ENCODE peak calls at places on chromosome 17, in five cellular contexts. One of them, this sample, is unnamed.

GRCh38 chr17:36808181-36808661 is 129.1 kb upstream of the LHX1 start:
- DNase-seq in MCF 10A: no peak
- DNase-seq in tibial artery: no peak
- DNase-seq in AG10803: peak
- DNase-seq in GM06990: no peak
- DNase-seq in this sample: peak

GRCh38 chr17:7214300-7215135 is 5.1 kb downstream of the DLG4 start:
- DNase-seq in MCF 10A: peak
- DNase-seq in tibial artery: peak
- DNase-seq in AG10803: peak
- DNase-seq in GM06990: peak
- DNase-seq in this sample: peak

GRCh38 chr17:68906638-68907037 is 48.6 kb downstream of the ABCA8 start:
- DNase-seq in MCF 10A: peak
- DNase-seq in tibial artery: no peak
- DNase-seq in AG10803: no peak
- DNase-seq in GM06990: no peak
- DNase-seq in this sample: no peak

GRCh38 chr17:73785466-73785865 is 141.2 kb upstream of the SDK2 start:
- DNase-seq in MCF 10A: no peak
- DNase-seq in tibial artery: no peak
- DNase-seq in AG10803: no peak
- DNase-seq in GM06990: no peak
- DNase-seq in this sample: no peak

GRCh38 chr17:17738901-17739300 is 57.6 kb downstream of the RAI1 start:
- DNase-seq in MCF 10A: peak
- DNase-seq in tibial artery: no peak
- DNase-seq in AG10803: no peak
- DNase-seq in GM06990: no peak
- DNase-seq in this sample: no peak

GRCh38 chr17:73912360-73912746 is 268.1 kb upstream of the SDK2 start:
- DNase-seq in MCF 10A: no peak
- DNase-seq in tibial artery: no peak
- DNase-seq in AG10803: no peak
- DNase-seq in GM06990: no peak
- DNase-seq in this sample: no peak

GRCh38 chr17:57697197-57697596 is 47.9 kb downstream of the CCDC182 start:
- DNase-seq in MCF 10A: no peak
- DNase-seq in tibial artery: no peak
- DNase-seq in AG10803: no peak
- DNase-seq in GM06990: no peak
- DNase-seq in this sample: no peak

GRCh38 chr17:73644145-73645049 is at the start of gene SDK2:
- DNase-seq in MCF 10A: no peak
- DNase-seq in tibial artery: no peak
- DNase-seq in AG10803: no peak
- DNase-seq in GM06990: no peak
- DNase-seq in this sample: no peak

GRCh38 chr17:46805771-46806170 is 12.7 kb downstream of the WNT3 start:
- DNase-seq in MCF 10A: no peak
- DNase-seq in tibial artery: no peak
- DNase-seq in AG10803: no peak
- DNase-seq in GM06990: no peak
- DNase-seq in this sample: no peak

GRCh38 chr17:3557768-3558583 is at the start of gene TRPV3:
- DNase-seq in MCF 10A: peak
- DNase-seq in tibial artery: no peak
- DNase-seq in AG10803: peak
- DNase-seq in GM06990: peak
- DNase-seq in this sample: peak

GRCh38 chr17:10661377-10661906 is 4.3 kb upstream of the MYH3 start:
- DNase-seq in MCF 10A: no peak
- DNase-seq in tibial artery: no peak
- DNase-seq in AG10803: no peak
- DNase-seq in GM06990: no peak
- DNase-seq in this sample: no peak

GRCh38 chr17:31418773-31419350 is 27.4 kb downstream of the RAB11FIP4 start:
- DNase-seq in MCF 10A: no peak
- DNase-seq in tibial artery: no peak
- DNase-seq in AG10803: no peak
- DNase-seq in GM06990: no peak
- DNase-seq in this sample: no peak

GRCh38 chr17:65123757-65124675 is 13.2 kb upstream of the RGS9 start:
- DNase-seq in MCF 10A: peak
- DNase-seq in tibial artery: no peak
- DNase-seq in AG10803: peak
- DNase-seq in GM06990: no peak
- DNase-seq in this sample: no peak

GRCh38 chr17:8126306-8127066 is 2.6 kb upstream of the HES7 start:
- DNase-seq in MCF 10A: peak
- DNase-seq in tibial artery: no peak
- DNase-seq in AG10803: peak
- DNase-seq in GM06990: peak
- DNase-seq in this sample: peak

GRCh38 chr17:4509923-4510614 is 11.4 kb downstream of the SPNS2 start:
- DNase-seq in MCF 10A: no peak
- DNase-seq in tibial artery: peak
- DNase-seq in AG10803: no peak
- DNase-seq in GM06990: no peak
- DNase-seq in this sample: no peak

GRCh38 chr17:5283531-5284315 is 1.6 kb downstream of the RABEP1 start:
- DNase-seq in MCF 10A: peak
- DNase-seq in tibial artery: no peak
- DNase-seq in AG10803: no peak
- DNase-seq in GM06990: no peak
- DNase-seq in this sample: no peak

GRCh38 chr17:42806249-42806648 is 7.6 kb downstream of the CNTD1 start:
- DNase-seq in MCF 10A: no peak
- DNase-seq in tibial artery: no peak
- DNase-seq in AG10803: no peak
- DNase-seq in GM06990: no peak
- DNase-seq in this sample: no peak

GRCh38 chr17:63450551-63450950 is 4.4 kb upstream of the CYB561 start:
- DNase-seq in MCF 10A: no peak
- DNase-seq in tibial artery: no peak
- DNase-seq in AG10803: no peak
- DNase-seq in GM06990: no peak
- DNase-seq in this sample: no peak

GRCh38 chr17:27477050-27477647 is 20.9 kb downstream of the KSR1 start:
- DNase-seq in MCF 10A: no peak
- DNase-seq in tibial artery: no peak
- DNase-seq in AG10803: no peak
- DNase-seq in GM06990: no peak
- DNase-seq in this sample: no peak

GRCh38 chr17:48757524-48757961 is 29.0 kb upstream of the HOXB13 start:
- DNase-seq in MCF 10A: no peak
- DNase-seq in tibial artery: no peak
- DNase-seq in AG10803: peak
- DNase-seq in GM06990: no peak
- DNase-seq in this sample: no peak

GRCh38 chr17:37650419-37651003 is 7.3 kb upstream of the DDX52 start:
- DNase-seq in MCF 10A: peak
- DNase-seq in tibial artery: no peak
- DNase-seq in AG10803: peak
- DNase-seq in GM06990: no peak
- DNase-seq in this sample: peak

GRCh38 chr17:64982139-64982802 is 63.0 kb upstream of the LRRC37A3 start:
- DNase-seq in MCF 10A: no peak
- DNase-seq in tibial artery: no peak
- DNase-seq in AG10803: no peak
- DNase-seq in GM06990: no peak
- DNase-seq in this sample: no peak

GRCh38 chr17:7486181-7486580 is 2.0 kb downstream of the POLR2A start:
- DNase-seq in MCF 10A: no peak
- DNase-seq in tibial artery: no peak
- DNase-seq in AG10803: peak
- DNase-seq in GM06990: no peak
- DNase-seq in this sample: no peak

GRCh38 chr17:1608676-1609075 is 20.0 kb downstream of the SLC43A2 start:
- DNase-seq in MCF 10A: no peak
- DNase-seq in tibial artery: no peak
- DNase-seq in AG10803: no peak
- DNase-seq in GM06990: no peak
- DNase-seq in this sample: no peak

GRCh38 chr17:69898606-69899005 is 176.4 kb upstream of the KCNJ16 start:
- DNase-seq in MCF 10A: no peak
- DNase-seq in tibial artery: no peak
- DNase-seq in AG10803: peak
- DNase-seq in GM06990: no peak
- DNase-seq in this sample: no peak

GRCh38 chr17:4597975-4598374 is 13.6 kb downstream of the SMTNL2 start:
- DNase-seq in MCF 10A: no peak
- DNase-seq in tibial artery: no peak
- DNase-seq in AG10803: no peak
- DNase-seq in GM06990: no peak
- DNase-seq in this sample: no peak

GRCh38 chr17:73969956-73970355 is 233.5 kb upstream of the RPL38 start:
- DNase-seq in MCF 10A: peak
- DNase-seq in tibial artery: peak
- DNase-seq in AG10803: peak
- DNase-seq in GM06990: no peak
- DNase-seq in this sample: peak

DNA sequence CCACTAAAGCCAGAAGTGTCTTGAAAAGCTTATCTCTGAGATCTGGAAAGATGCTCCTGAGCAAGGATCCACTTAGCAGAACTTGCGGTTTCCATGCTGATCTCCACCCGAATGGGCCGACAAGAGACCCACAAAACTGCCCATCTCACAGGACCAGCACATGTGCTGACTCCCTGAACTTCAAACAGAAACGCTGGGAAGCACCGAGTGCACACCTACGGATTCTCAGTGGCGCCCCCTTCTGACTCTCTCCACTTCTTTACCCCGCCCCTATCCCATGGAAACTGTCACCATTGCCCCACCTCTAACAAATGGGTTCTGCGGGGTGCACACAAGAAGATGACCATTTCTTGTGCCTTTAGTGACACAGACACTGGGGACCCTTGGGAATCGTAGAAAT is 21.4 kb downstream of the CDRT4 start:
- DNase-seq in MCF 10A: no peak
- DNase-seq in tibial artery: no peak
- DNase-seq in AG10803: no peak
- DNase-seq in GM06990: no peak
- DNase-seq in this sample: no peak
- TF ChIP-seq CTCF in MCF 10A: no peak
- TF ChIP-seq CTCF in tibial artery: no peak
- TF ChIP-seq CTCF in AG10803: no peak
- TF ChIP-seq CTCF in GM06990: no peak
- TF ChIP-seq CTCF in this sample: no peak

DNA sequence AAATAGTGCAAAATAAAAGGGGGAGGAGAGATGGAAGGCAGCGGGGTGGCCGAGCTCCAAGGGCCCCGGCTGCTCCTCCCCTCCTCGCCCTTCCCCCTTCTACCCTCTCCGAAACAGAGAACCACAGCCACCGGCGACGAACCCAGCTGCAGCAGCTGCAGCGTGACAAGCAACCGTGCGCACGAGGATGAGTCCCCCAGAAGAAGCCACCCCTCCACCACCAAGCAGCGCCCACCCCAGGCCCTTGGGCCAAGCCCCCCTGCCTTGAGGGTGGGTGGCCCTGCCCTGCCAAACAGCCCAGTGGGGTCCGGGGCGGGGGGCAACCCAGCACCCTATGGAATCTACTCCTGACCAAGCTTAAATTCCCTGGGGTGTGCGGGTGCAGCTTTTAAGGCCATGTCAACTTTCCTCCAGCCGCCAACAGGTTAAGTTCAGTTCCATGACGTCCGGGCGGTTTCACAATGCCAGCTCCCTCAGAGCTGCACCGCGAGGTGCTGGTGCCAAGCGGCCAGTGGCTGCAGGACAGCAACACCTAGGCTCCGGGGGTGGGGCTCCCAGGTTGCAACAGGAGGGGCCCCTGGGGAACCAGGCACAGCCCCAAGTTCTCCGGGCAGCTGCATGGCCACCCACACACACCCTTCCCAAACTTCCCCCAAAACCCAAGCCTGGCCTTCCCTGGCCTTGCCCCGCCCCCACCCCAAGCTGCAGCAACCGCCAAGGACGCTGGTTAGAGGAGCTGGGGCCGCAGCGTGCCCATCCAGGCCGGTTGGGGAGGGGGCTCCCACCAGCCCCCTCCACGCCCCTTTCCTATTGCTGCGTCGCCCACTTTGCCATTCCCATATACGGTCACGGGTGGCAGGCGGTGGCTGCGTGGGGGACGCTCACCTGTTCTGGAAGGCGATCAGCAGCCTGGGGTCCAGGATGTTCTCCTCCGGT is 2.0 kb downstream of the CBX4 start:
- DNase-seq in MCF 10A: peak
- DNase-seq in tibial artery: peak
- DNase-seq in AG10803: peak
- DNase-seq in GM06990: peak
- DNase-seq in this sample: peak
- TF ChIP-seq CTCF in MCF 10A: no peak
- TF ChIP-seq CTCF in tibial artery: no peak
- TF ChIP-seq CTCF in AG10803: peak
- TF ChIP-seq CTCF in GM06990: no peak
- TF ChIP-seq CTCF in this sample: no peak

GRCh38 chr17:12395733-12396354 is 269.8 kb upstream of the MYOCD start:
- DNase-seq in MCF 10A: peak
- DNase-seq in tibial artery: no peak
- DNase-seq in AG10803: no peak
- DNase-seq in GM06990: no peak
- DNase-seq in this sample: peak
- TF ChIP-seq CTCF in MCF 10A: peak
- TF ChIP-seq CTCF in tibial artery: peak
- TF ChIP-seq CTCF in AG10803: peak
- TF ChIP-seq CTCF in GM06990: peak
- TF ChIP-seq CTCF in this sample: peak

GRCh38 chr17:82107341-82107860 is 9.4 kb upstream of the FASN start:
- DNase-seq in MCF 10A: no peak
- DNase-seq in tibial artery: no peak
- DNase-seq in AG10803: no peak
- DNase-seq in GM06990: peak
- DNase-seq in this sample: no peak
- TF ChIP-seq CTCF in MCF 10A: no peak
- TF ChIP-seq CTCF in tibial artery: no peak
- TF ChIP-seq CTCF in AG10803: peak
- TF ChIP-seq CTCF in GM06990: peak
- TF ChIP-seq CTCF in this sample: peak

GRCh38 chr17:40109471-40109824 is 9.1 kb upstream of the NR1D1 start:
- DNase-seq in MCF 10A: peak
- DNase-seq in tibial artery: peak
- DNase-seq in AG10803: no peak
- DNase-seq in GM06990: no peak
- DNase-seq in this sample: no peak
- TF ChIP-seq CTCF in MCF 10A: no peak
- TF ChIP-seq CTCF in tibial artery: no peak
- TF ChIP-seq CTCF in AG10803: peak
- TF ChIP-seq CTCF in GM06990: no peak
- TF ChIP-seq CTCF in this sample: no peak

GRCh38 chr17:44961921-44962350 is 6.2 kb downstream of the C1QL1 start:
- DNase-seq in MCF 10A: no peak
- DNase-seq in tibial artery: no peak
- DNase-seq in AG10803: no peak
- DNase-seq in GM06990: no peak
- DNase-seq in this sample: no peak
- TF ChIP-seq CTCF in MCF 10A: no peak
- TF ChIP-seq CTCF in tibial artery: no peak
- TF ChIP-seq CTCF in AG10803: no peak
- TF ChIP-seq CTCF in GM06990: peak
- TF ChIP-seq CTCF in this sample: no peak

This sample was measured in GM13976.